ENCODE peak calls at places on chromosomes 5 and 9, in four cellular contexts. L is anterior cingulate cortex, V is EL, O is omental fat pad. K is an unnamed sample.

GRCh38 chr9:88960632-88961031 is 30.6 kb upstream of the S1PR3 start:
- DNase-seq in V (no peak), L (no peak), O (no peak), K (no peak)

GRCh38 chr5:178464431-178465048 is 125.7 kb downstream of the COL23A1 start:
- DNase-seq in O (no peak), L (no peak), V (no peak), K (no peak)

GRCh38 chr5:1111727-1112289 is at the start of gene SLC12A7:
- DNase-seq in L (no peak), O (no peak), V (no peak), K (peak; percentile 65)

GRCh38 chr5:56003633-56004032 is 8.9 kb upstream of the IL6ST start:
- DNase-seq in O (no peak), V (no peak), L (no peak), K (no peak)

GRCh38 chr5:143427122-143427735 is 23.7 kb upstream of the NR3C1 start:
- DNase-seq in O (no peak), L (no peak), V (no peak), K (no peak)

GRCh38 chr5:65475336-65475735 is 6.4 kb downstream of the ADAMTS6 start:
- DNase-seq in L (no peak), O (no peak), V (no peak), K (no peak)

GRCh38 chr5:95191330-95191729 is 93.6 kb downstream of the MCTP1 start:
- DNase-seq in O (no peak), L (no peak), V (no peak), K (no peak)

GRCh38 chr9:82558855-82559615 is 503.9 kb downstream of the RASEF start:
- DNase-seq in V (no peak), O (no peak), L (no peak), K (no peak)

GRCh38 chr5:61614606-61615005 is 282.5 kb downstream of the ZSWIM6 start:
- DNase-seq in O (no peak), L (no peak), V (peak; percentile 79), K (no peak)

GRCh38 chr5:169219961-169220360 is 81.0 kb downstream of the SLIT3 start:
- DNase-seq in V (no peak), O (no peak), L (no peak), K (no peak)

GRCh38 chr9:35605336-35606137 is 475 bp downstream of the TESK1 start:
- DNase-seq in V (peak; percentile 35), L (no peak), O (no peak), K (peak; percentile 28)

GRCh38 chr9:124477211-124478013 is 27.2 kb downstream of the ADGRD2 start:
- DNase-seq in O (no peak), L (no peak), V (no peak), K (peak; percentile 42)

GRCh38 chr5:52497133-52497693 is 290.5 kb upstream of the ITGA1 start:
- DNase-seq in V (no peak), O (no peak), L (no peak), K (no peak)

K was measured in Daoy.